ENCODE peak calls at places on chromosome 2, in nine cellular contexts. C, S, J, O, T, P, X, K and F are unnamed samples.

GRCh38 chr2:66488946-66489345 is 54.0 kb downstream of the MEIS1 start:
- DNase-seq in C (no peak), S (no peak), J (peak; percentile 46), O (no peak), T (no peak), P (no peak), X (no peak), K (no peak), F (no peak)

GRCh38 chr2:178277741-178278197 is 83.5 kb downstream of the OSBPL6 start:
- DNase-seq in C (no peak), S (no peak), J (no peak), O (no peak), T (peak; percentile 80), P (peak; percentile 35), X (no peak), K (no peak), F (no peak)

GRCh38 chr2:203873461-203873860 is 5.9 kb downstream of the CTLA4 start:
- DNase-seq in C (no peak), S (no peak), J (no peak), O (no peak), T (no peak), P (no peak), X (no peak), K (no peak), F (no peak)

GRCh38 chr2:110818767-110819481 is 86.6 kb downstream of the ACOXL start:
- DNase-seq in C (no peak), S (no peak), J (no peak), O (no peak), T (peak; percentile 32), P (no peak), X (no peak), K (no peak), F (no peak)

GRCh38 chr2:109516445-109517117 is 97.2 kb downstream of the SEPTIN10 start:
- DNase-seq in C (no peak), S (no peak), J (peak; percentile 14), O (no peak), T (peak; percentile 24), P (peak; percentile 42), X (no peak), K (peak; percentile 54), F (no peak)

GRCh38 chr2:121161272-121161671 is 123.7 kb downstream of the TFCP2L1 start:
- DNase-seq in C (no peak), S (no peak), J (no peak), O (no peak), T (no peak), P (no peak), X (no peak), K (no peak), F (no peak)

GRCh38 chr2:180523629-180524340 is 456.6 kb upstream of the UBE2E3 start:
- DNase-seq in C (no peak), S (no peak), J (no peak), O (no peak), T (peak; percentile 93), P (peak; percentile 73), X (no peak), K (no peak), F (no peak)

GRCh38 chr2:14673351-14673875 is 40.9 kb downstream of the LRATD1 start:
- DNase-seq in C (no peak), S (no peak), J (no peak), O (no peak), T (peak; percentile 4), P (no peak), X (no peak), K (no peak), F (no peak)

GRCh38 chr2:136238214-136238551 is 120.2 kb upstream of the CXCR4 start:
- DNase-seq in C (no peak), S (peak; percentile 6), J (no peak), O (no peak), T (peak; percentile 30), P (peak; percentile 35), X (no peak), K (no peak), F (no peak)

GRCh38 chr2:57516740-57517340 is 529.8 kb upstream of the VRK2 start:
- DNase-seq in C (no peak), S (no peak), J (peak; percentile 69), O (no peak), T (peak; percentile 69), P (peak; percentile 51), X (no peak), K (peak; percentile 47), F (peak; percentile 7)

GRCh38 chr2:20067992-20068727 is 16.7 kb upstream of the LAPTM4A start:
- DNase-seq in C (no peak), S (no peak), J (no peak), O (no peak), T (peak; percentile 95), P (peak; percentile 87), X (no peak), K (no peak), F (no peak)

GRCh38 chr2:25587361-25587760 is 86.0 kb downstream of the DTNB start:
- DNase-seq in C (no peak), S (no peak), J (no peak), O (no peak), T (peak; percentile 65), P (peak; percentile 19), X (no peak), K (peak; percentile 31), F (no peak)